ENCODE peak calls at places on chromosomes 4 and X, in seven cellular contexts. P is IMR-90, O is right atrium auricular region, C is PC-3, S is tibial artery, V is H9, Q is left lung. Z is an unnamed sample.

GRCh38 chr4:165779950-165780670 is 92.9 kb upstream of the TLL1 start:
- DNase-seq in P (no peak), O (no peak), C (no peak), S (no peak), V (no peak), Q (no peak), Z (no peak)

GRCh38 chr4:76955187-76955586 is 5.6 kb downstream of the SEPTIN11 start:
- DNase-seq in P (peak; percentile 69), O (no peak), C (no peak), S (no peak), V (no peak), Q (no peak), Z (no peak)

GRCh38 chr4:169270810-169271691 is at the start of gene SH3RF1:
- DNase-seq in P (peak; percentile 82), O (peak; percentile 87), C (peak; percentile 83), S (peak; percentile 93), V (peak; percentile 69), Q (peak; percentile 87), Z (peak; percentile 91)

GRCh38 chr4:30616943-30617646 is 103.1 kb upstream of the PCDH7 start:
- DNase-seq in P (peak; percentile 10), O (no peak), C (no peak), S (no peak), V (no peak), Q (no peak), Z (no peak)

GRCh38 chr4:4408132-4408523 is 21.2 kb downstream of the NSG1 start:
- DNase-seq in P (no peak), O (no peak), C (no peak), S (no peak), V (no peak), Q (no peak), Z (no peak)

GRCh38 chr4:124202106-124202505 is 510.4 kb downstream of the ANKRD50 start:
- DNase-seq in P (peak; percentile 50), O (no peak), C (no peak), S (peak; percentile 62), V (no peak), Q (no peak), Z (no peak)

GRCh38 chr4:19508442-19508841 is 743.3 kb upstream of the SLIT2 start:
- DNase-seq in P (no peak), O (no peak), C (no peak), S (no peak), V (no peak), Q (no peak), Z (no peak)

GRCh38 chrX:104137496-104137895 is 19.3 kb downstream of the SLC25A53 start:
- DNase-seq in P (no peak), O (no peak), C (peak; percentile 42), S (no peak), V (no peak), Q (no peak), Z (no peak)

GRCh38 chr4:87524456-87524855 is 4.7 kb downstream of the SPARCL1 start:
- DNase-seq in P (peak; percentile 24), O (no peak), C (no peak), S (no peak), V (no peak), Q (no peak), Z (no peak)

GRCh38 chrX:2272337-2272736 is 228.4 kb downstream of the DHRSX start:
- DNase-seq in P (no peak), O (no peak), C (no peak), S (no peak), V (no peak), Q (no peak), Z (no peak)

GRCh38 chrX:108468486-108468885 is 28.8 kb downstream of the COL4A5 start:
- DNase-seq in P (peak; percentile 71), O (no peak), C (no peak), S (no peak), V (no peak), Q (no peak), Z (no peak)

GRCh38 chr4:15398001-15398400 is 29.8 kb upstream of the C1QTNF7 start:
- DNase-seq in P (no peak), O (no peak), C (no peak), S (no peak), V (no peak), Q (no peak), Z (no peak)

GRCh38 chr4:67785528-67785927 is 31.3 kb upstream of the GNRHR start:
- DNase-seq in P (no peak), O (no peak), C (no peak), S (no peak), V (no peak), Q (no peak), Z (no peak)

GRCh38 chr4:156321203-156321602 is 367.5 kb upstream of the CTSO start:
- DNase-seq in P (peak; percentile 94), O (no peak), C (peak; percentile 86), S (no peak), V (no peak), Q (no peak), Z (no peak)

GRCh38 chr4:155569960-155570515 is 96.6 kb upstream of the GUCY1A1 start:
- DNase-seq in P (peak; percentile 10), O (no peak), C (no peak), S (no peak), V (no peak), Q (no peak), Z (no peak)

DNA sequence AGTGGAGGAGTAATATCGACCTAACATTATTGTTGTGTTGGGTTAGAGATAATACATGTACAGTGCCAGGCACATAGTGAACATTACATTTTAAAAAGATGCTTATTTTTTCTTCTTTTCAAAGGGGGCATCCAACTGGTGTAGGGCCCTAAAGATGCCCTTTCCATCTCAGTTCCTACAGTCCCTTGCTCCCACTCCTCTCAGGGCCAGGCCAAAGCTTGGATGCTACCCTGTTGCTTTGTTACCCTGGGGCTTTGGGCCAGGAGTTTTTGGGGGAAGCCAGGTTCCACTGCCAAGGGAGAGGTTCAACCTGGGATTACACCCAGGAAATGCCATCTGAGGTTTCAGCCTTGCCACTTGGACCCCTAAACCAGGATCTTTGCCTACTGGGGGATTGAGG is 918 bp downstream of the IGSF1 start:
- DNase-seq in P (no peak), O (no peak), C (no peak), S (no peak), V (no peak), Q (no peak), Z (no peak)
- H3K4me1 ChIP-seq in P (no peaks in the 10 kb centered on the region), O (no peaks in the 10 kb centered on the region), C (no peaks in the 10 kb centered on the region), S (no peaks in the 10 kb centered on the region), V (peaks cover 20% of the 10 kb centered on the region), Q (no peaks in the 10 kb centered on the region), Z (no peaks in the 10 kb centered on the region)

DNA sequence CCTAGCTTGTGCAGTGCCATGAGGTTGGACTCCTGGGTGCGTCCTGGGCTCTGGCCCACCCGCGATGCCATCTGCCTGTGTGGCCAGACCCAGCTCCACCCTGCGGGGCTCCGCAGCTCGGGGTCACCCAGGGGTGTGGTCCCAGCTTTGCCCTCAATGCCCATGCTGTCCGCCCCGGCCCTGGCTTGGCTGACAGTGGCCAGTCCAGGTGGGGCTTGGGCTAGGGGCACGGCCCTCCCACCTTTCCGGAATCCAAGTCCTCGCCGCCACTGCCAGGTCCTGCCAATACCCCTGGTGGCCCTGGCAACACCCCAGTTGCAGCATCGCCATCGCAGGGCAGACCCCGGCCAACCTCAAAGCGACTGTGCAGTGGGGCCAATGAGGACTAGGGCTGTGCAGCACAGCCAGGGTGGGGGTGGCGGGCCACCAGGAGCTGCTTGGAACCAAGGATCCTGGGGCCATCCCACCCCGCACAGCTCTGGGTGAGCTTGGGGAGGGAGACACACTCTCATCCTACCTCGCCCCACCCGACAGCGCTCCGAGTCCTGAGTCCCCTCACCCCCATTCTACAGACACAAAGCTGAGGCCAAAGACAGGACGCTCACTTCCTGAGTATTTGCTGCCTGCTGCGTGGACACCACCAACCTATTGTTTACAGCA is 80.9 kb downstream of the ZNF718 start:
- DNase-seq in P (no peak), O (no peak), C (no peak), S (no peak), V (no peak), Q (no peak), Z (no peak)
- H3K9me3 ChIP-seq in P (peaks cover 34% of the 10 kb centered on the region), O (peaks cover 4% of the 10 kb centered on the region), C (no peaks in the 10 kb centered on the region), S (no peaks in the 10 kb centered on the region), V (peaks cover 70% of the 10 kb centered on the region), Q (peaks cover 94% of the 10 kb centered on the region), Z (peaks cover 43% of the 10 kb centered on the region)

GRCh38 chr4:152510349-152511147 is 25.3 kb downstream of the FBXW7 start:
- DNase-seq in P (no peak), O (no peak), C (no peak), S (no peak), V (no peak), Q (no peak), Z (no peak)
- H3K4me1 ChIP-seq in P (peaks cover 2% of the 10 kb centered on the region), O (no peaks in the 10 kb centered on the region), C (peaks cover 6% of the 10 kb centered on the region), S (no peaks in the 10 kb centered on the region), V (no peaks in the 10 kb centered on the region), Q (no peaks in the 10 kb centered on the region), Z (peaks cover 16% of the 10 kb centered on the region)

GRCh38 chrX:42975906-42976305 is 197.9 kb upstream of the PPP1R2C start:
- DNase-seq in P (no peak), O (no peak), C (no peak), S (no peak), V (no peak), Q (no peak), Z (no peak)
- H3K9me3 ChIP-seq in P (no peaks in the 10 kb centered on the region), O (no peaks in the 10 kb centered on the region), C (no peaks in the 10 kb centered on the region), S (no peaks in the 10 kb centered on the region), V (peaks cover 31% of the 10 kb centered on the region), Q (no peaks in the 10 kb centered on the region), Z (no peaks in the 10 kb centered on the region)

DNA sequence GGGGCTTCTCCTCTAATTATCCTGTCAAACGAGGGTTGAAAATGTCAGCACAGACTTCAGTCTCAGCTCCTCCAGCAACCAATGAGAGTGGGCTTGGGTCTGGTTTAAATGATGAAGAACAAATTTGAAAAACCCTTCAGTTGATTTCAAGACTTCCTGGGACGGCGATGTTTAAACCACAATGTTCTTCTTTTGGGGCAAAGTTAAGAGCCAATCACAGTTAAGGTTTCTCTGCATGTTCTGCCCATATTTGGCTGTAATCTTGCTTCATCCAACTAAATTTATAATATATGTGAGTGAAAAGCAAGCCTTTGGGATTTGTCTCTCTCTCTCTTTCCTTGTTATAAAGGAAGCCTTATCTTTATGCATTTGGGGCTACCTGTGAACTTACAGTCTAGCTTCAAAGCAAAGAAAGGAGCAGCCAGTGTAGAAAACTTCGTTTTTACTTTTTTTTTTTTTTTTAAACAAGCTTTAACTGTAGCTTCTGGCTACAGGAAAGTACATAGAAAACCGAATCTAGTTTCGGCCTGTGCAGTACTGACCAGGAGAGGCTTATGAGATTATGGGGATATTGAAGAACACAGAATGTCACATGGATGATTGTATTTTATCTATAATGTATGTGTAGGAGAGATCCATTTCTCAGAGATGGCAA is 46.8 kb upstream of the FAM9C start:
- DNase-seq in P (no peak), O (no peak), C (no peak), S (no peak), V (no peak), Q (no peak), Z (no peak)
- H3K4me1 ChIP-seq in P (peaks cover 2% of the 10 kb centered on the region), O (peaks cover 13% of the 10 kb centered on the region), C (peaks cover 24% of the 10 kb centered on the region), S (no peaks in the 10 kb centered on the region), V (no peaks in the 10 kb centered on the region), Q (no peaks in the 10 kb centered on the region), Z (peaks cover 4% of the 10 kb centered on the region)

DNA sequence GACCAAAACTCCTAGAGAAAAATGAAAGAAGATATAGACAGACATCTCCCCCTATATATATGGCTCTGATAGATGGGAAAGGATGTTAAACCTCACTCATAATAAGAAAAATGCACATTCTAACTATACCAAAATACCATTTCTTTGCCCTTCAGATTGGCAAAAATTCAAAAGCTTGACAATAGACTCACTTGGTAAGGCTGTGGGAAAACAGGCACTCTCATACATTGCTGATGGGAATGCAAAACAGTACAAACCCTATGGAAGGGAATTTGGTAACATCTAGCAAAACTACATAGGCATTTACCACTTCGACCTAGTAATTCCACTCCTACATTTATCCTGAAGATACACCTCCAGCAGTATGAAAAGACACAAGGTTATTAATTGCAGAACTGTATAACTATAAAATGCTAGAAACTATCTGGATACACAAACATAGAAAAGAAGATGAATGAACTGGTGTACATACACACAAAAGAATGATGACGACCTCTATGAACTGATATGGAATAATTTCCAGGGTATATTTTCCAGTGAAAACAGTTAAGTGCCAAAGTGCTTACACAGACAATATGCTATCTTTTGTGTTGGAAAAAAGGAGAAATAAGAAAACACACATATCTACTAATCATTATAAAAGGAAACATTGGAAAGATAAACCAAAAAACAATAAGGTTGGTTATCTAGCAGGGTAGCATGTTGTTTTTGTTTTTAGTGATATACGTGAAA is 48.5 kb downstream of the WDFY3 start:
- DNase-seq in P (no peak), O (no peak), C (no peak), S (no peak), V (no peak), Q (no peak), Z (no peak)
- H3K9me3 ChIP-seq in P (no peaks in the 10 kb centered on the region), O (no peaks in the 10 kb centered on the region), C (no peaks in the 10 kb centered on the region), S (no peaks in the 10 kb centered on the region), V (no peaks in the 10 kb centered on the region), Q (no peaks in the 10 kb centered on the region), Z (no peaks in the 10 kb centered on the region)